ENCODE peak calls at places on chromosomes 13 and 19, in five cellular contexts. T, O, B, S and R are unnamed samples.

GRCh38 chr13:104314926-104315535 is 1248.8 kb upstream of the SLC10A2 start:
- DNase-seq in T (no peak), O (peak), B (no peak), S (no peak), R (no peak)

GRCh38 chr19:18562086-18562485 is 4.4 kb downstream of the KXD1 start:
- DNase-seq in T (no peak), O (no peak), B (no peak), S (no peak), R (peak)

GRCh38 chr13:44927953-44928352 is 61.3 kb downstream of the NUFIP1 start:
- DNase-seq in T (no peak), O (no peak), B (no peak), S (no peak), R (no peak)

GRCh38 chr13:113245858-113246791 is 36.7 kb downstream of the CUL4A start:
- DNase-seq in T (no peak), O (peak), B (peak), S (no peak), R (no peak)

GRCh38 chr19:52992109-52993004 is 21.4 kb upstream of the ERVV-1 start:
- DNase-seq in T (no peak), O (no peak), B (peak), S (no peak), R (peak)

GRCh38 chr13:25948910-25949309 is 102.9 kb downstream of the SHISA2 start:
- DNase-seq in T (no peak), O (peak), B (no peak), S (no peak), R (no peak)

GRCh38 chr13:55893541-55893940 is 1247.2 kb upstream of the PRR20A start:
- DNase-seq in T (no peak), O (no peak), B (no peak), S (peak), R (no peak)

GRCh38 chr13:73440296-73440895 is 381.6 kb downstream of the KLF5 start:
- DNase-seq in T (no peak), O (no peak), B (peak), S (no peak), R (no peak)

GRCh38 chr13:79659161-79659560 is 178.2 kb downstream of the NDFIP2 start:
- DNase-seq in T (no peak), O (no peak), B (peak), S (peak), R (peak)

GRCh38 chr13:48318714-48319457 is 15.3 kb downstream of the RB1 start:
- DNase-seq in T (no peak), O (no peak), B (no peak), S (no peak), R (no peak)

GRCh38 chr19:54188224-54188871 is 1.0 kb downstream of the MBOAT7 start:
- DNase-seq in T (no peak), O (peak), B (peak), S (no peak), R (peak)

GRCh38 chr19:27746691-27747380 is 1466.1 kb downstream of the UQCRFS1 start:
- DNase-seq in T (peak), O (peak), B (peak), S (no peak), R (no peak)

GRCh38 chr19:29139227-29139626 is 73.7 kb downstream of the UQCRFS1 start:
- DNase-seq in T (no peak), O (no peak), B (no peak), S (no peak), R (no peak)

GRCh38 chr19:48609571-48610108 is 3.1 kb downstream of the SPACA4 start:
- DNase-seq in T (no peak), O (no peak), B (no peak), S (no peak), R (no peak)

GRCh38 chr19:48611872-48612271 is 3.0 kb downstream of the FAM83E start:
- DNase-seq in T (no peak), O (no peak), B (no peak), S (no peak), R (no peak)

GRCh38 chr19:48606463-48607358 is at the start of gene SPACA4:
- DNase-seq in T (no peak), O (no peak), B (no peak), S (no peak), R (no peak)

GRCh38 chr19:48607359-48607755 is 815 bp downstream of the SPACA4 start:
- DNase-seq in T (no peak), O (no peak), B (no peak), S (no peak), R (no peak)

DNA sequence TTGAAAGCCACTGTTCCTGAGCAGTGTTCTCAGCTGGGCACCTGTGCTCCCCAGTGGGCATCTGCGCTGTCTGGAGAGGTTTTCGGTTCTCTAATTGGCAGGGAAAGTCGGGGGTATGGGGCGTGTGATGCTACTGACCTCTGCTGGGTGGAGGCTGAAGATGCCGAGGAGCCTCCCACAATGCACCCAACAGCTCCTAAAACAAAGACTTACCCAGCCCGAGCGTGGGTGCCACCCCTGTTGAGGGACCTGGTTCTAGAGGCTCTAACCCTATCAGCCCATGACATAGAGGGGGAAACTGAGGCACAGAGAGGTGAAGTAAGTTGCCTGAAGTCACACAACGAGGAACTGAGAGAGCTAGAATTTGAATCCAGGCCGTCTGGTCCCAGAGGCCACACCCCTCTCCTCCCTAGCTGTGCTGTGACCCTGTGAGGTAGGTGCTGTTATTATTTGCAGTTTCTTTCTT is 2.3 kb downstream of the SPACA4 start:
- DNase-seq in T (no peak), O (peak), B (peak), S (peak), R (peak)
- TF ChIP-seq CTCF in T (peak), O (peak), B (peak), S (peak), R (peak)

DNA sequence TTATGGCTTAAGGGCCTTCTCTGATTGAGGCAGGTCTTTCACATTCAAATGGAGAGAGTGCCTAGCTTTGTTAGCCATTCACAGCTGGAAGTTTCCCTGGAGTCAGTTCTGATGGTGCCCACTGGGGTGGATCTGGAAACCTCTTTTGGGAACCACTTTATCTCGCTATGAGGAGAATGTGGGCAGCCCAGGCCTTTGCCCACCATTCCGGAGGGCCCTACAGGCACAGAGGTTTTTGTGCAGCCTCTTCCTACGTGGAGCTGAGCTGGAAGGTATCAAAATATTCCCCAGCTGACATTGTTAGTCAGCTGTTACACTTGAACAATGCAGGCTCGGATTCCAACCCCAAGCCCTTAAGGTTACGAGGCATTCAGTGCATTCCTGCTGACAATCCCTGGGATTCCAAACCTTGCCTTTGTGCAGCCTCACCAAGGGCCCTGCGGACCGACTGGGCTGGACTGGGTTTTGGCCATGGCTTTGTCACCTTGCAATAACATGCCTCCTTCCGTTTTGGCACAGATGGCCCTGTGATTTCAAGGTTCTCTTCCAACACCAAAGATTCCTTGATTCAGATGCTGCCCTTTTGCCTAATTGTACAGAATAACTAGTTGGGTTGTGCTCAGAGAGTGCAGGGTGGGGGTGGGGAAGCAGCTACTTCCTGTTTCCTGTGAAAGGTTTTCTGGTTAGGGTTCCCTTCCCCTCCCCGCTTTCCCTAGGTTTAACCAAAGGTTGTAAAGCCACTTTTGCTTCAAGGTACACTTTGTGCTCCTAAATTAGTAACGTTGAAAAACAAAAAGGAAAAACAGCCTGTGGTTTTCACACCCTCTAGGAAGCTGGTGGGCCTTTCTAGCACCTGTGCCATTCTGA is 27.1 kb downstream of the SAE1 start:
- DNase-seq in T (no peak), O (peak), B (peak), S (peak), R (peak)
- TF ChIP-seq CTCF in T (peak), O (no peak), B (no peak), S (no peak), R (no peak)

GRCh38 chr19:4059931-4060620 is 6.6 kb downstream of the ZBTB7A start:
- DNase-seq in T (no peak), O (no peak), B (no peak), S (peak), R (peak)

GRCh38 chr19:4058696-4059492 is 7.8 kb downstream of the ZBTB7A start:
- DNase-seq in T (no peak), O (no peak), B (no peak), S (no peak), R (no peak)

GRCh38 chr19:4059493-4059880 is 7.2 kb downstream of the ZBTB7A start:
- DNase-seq in T (no peak), O (no peak), B (no peak), S (no peak), R (no peak)

GRCh38 chr19:4060621-4061177 is 6.0 kb downstream of the ZBTB7A start:
- DNase-seq in T (no peak), O (no peak), B (no peak), S (no peak), R (no peak)

GRCh38 chr19:4057913-4058695 is 8.6 kb downstream of the ZBTB7A start:
- DNase-seq in T (no peak), O (peak), B (no peak), S (peak), R (peak)
- TF ChIP-seq CTCF in T (no peak), O (peak), B (no peak), S (no peak), R (peak)

DNA sequence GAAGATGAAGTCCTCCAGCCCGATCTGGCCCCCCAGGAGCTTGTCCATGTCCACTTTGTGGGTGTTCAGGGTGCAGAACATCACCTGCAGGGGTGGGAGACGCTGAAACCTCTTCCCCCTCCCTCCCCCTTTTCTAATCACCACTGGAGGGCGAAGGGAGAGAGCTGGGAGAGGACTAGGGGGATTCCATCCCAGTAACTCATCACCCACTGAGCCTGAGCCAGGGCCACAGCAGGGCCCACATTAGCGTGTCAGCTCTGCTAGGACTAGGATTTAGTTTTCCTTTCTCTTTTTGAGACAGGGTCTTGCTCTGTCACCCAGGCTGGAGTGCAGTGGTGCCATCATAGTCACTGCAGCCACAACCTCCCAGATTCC is 5.5 kb upstream of the PTGER1 start:
- DNase-seq in T (no peak), O (no peak), B (no peak), S (no peak), R (no peak)
- TF ChIP-seq CTCF in T (no peak), O (no peak), B (no peak), S (no peak), R (no peak)

DNA sequence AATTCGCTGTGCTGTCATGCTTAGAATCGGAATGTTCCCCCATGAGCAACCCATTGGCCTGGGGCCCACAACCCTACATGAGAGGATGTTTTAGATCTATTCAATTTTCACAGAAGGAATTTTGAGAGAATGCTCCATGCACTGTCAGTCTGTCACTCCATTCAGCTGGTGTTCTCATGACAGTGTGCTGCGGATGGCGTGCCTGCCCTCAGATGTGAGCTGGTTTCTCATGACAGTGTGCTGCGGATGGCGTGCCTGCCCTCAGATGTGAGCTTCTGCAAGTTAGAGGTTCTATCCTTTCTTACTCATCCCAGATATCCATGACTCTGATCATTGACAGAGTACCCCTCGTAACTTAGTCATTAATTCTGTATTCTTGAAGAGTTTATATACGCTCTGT is 1193.0 kb downstream of the EFNB2 start:
- DNase-seq in T (no peak), O (no peak), B (no peak), S (no peak), R (no peak)
- TF ChIP-seq CTCF in T (no peak), O (no peak), B (no peak), S (no peak), R (no peak)

DNA sequence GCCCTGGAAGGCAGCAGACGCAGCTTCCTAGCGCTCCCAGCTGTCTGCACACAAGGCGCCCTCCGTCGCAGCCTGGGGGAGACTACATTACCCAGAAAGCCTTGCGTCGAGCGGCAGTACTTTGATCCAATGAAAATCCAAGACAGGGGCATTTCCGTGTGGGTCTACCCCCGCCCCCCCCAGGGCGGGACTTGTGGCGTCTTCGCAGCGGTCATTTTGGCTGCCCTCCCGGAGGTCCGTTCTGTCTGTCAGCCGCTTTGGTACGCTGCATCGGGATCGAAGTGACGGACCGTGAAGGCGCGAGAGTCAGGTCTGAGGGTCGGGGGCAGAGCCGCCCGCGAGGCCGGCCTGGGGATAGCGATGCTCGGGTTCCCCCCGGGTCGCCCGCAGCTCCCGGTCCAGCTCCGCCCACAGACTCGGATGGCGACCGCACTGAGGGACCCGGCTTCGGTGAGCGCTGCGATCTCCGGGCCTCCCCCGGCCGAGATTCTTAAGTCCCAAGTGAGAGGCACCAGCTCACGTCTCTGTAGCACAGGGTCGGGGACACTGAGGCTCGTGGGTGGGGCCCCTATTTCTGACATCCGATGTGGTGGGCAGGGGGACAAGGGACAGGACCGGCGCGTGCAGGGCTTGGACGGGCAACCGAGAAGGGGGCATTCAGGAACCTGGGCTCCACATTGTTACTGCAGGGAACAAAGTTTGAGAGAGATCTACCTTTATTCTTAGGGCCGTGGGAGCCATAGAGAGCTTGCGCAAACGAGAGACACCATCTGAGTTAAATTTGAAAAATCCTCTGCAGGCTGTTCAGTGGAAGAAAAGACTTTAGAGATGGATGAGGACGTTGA is at the start of gene ZNF211:
- DNase-seq in T (peak), O (peak), B (peak), S (peak), R (peak)
- TF ChIP-seq CTCF in T (peak), O (no peak), B (no peak), S (no peak), R (no peak)

GRCh38 chr13:98706446-98707110 is 45.9 kb downstream of the SLC15A1 start:
- DNase-seq in T (no peak), O (peak), B (no peak), S (no peak), R (no peak)

GRCh38 chr13:98710521-98710920 is 42.0 kb downstream of the SLC15A1 start:
- DNase-seq in T (no peak), O (no peak), B (no peak), S (no peak), R (no peak)

GRCh38 chr13:98707309-98707999 is 45.0 kb downstream of the SLC15A1 start:
- DNase-seq in T (no peak), O (no peak), B (no peak), S (no peak), R (no peak)
- TF ChIP-seq CTCF in T (no peak), O (no peak), B (no peak), S (no peak), R (no peak)

GRCh38 chr19:44847144-44848035 is 1.3 kb downstream of the NECTIN2 start:
- DNase-seq in T (peak), O (peak), B (peak), S (peak), R (peak)

GRCh38 chr19:44846455-44847143 is 502 bp downstream of the NECTIN2 start:
- DNase-seq in T (peak), O (no peak), B (peak), S (peak), R (peak)

GRCh38 chr19:44845612-44846454 is at the start of gene NECTIN2:
- DNase-seq in T (peak), O (peak), B (peak), S (peak), R (peak)

GRCh38 chr19:44848036-44848804 is 2.1 kb downstream of the NECTIN2 start:
- DNase-seq in T (no peak), O (peak), B (peak), S (peak), R (peak)

GRCh38 chr19:44845286-44845611 is 848 bp upstream of the NECTIN2 start:
- DNase-seq in T (no peak), O (no peak), B (no peak), S (no peak), R (no peak)
- TF ChIP-seq CTCF in T (no peak), O (no peak), B (no peak), S (no peak), R (no peak)